ENCODE peak calls at places on chromosome 14, in seven cellular contexts. D is K562, F is GM12878, U is SK-N-SH, W is HCT116, B is H1, G is HepG2. V is an unnamed sample.

GRCh38 chr14:93301821-93302447 is 30.9 kb downstream of the BTBD7 start:
- DNase-seq in U (no peak), F (no peak), D (no peak), G (no peak), B (peak; percentile 21), W (peak; percentile 34), V (no peak)

GRCh38 chr14:92914087-92914656 is 8.8 kb upstream of the CHGA start:
- DNase-seq in D (peak; percentile 65), B (no peak), F (no peak), W (no peak), U (no peak), G (peak; percentile 40), V (peak; percentile 74)

GRCh38 chr14:87992349-87992719 is 648 bp downstream of the GALC start:
- DNase-seq in D (no peak), U (no peak), W (no peak), B (no peak), G (no peak), F (no peak), V (no peak)

GRCh38 chr14:74964787-74965769 is 9.7 kb upstream of the PGF start:
- DNase-seq in G (no peak), W (no peak), F (no peak), D (no peak), B (no peak), U (no peak), V (no peak)

GRCh38 chr14:105136401-105137322 is 31.9 kb downstream of the JAG2 start:
- DNase-seq in W (no peak), F (no peak), D (no peak), G (no peak), B (no peak), U (no peak), V (no peak)

GRCh38 chr14:106166650-106167204 is 640.3 kb downstream of the TMEM121 start:
- DNase-seq in G (no peak), B (no peak), W (no peak), D (no peak), U (no peak), F (no peak), V (no peak)

GRCh38 chr14:65261946-65262345 is 150.6 kb upstream of the FUT8 start:
- DNase-seq in D (no peak), U (no peak), W (no peak), B (no peak), G (no peak), F (no peak), V (no peak)

GRCh38 chr14:34329281-34329680 is 132.8 kb downstream of the SPTSSA start:
- DNase-seq in U (no peak), D (no peak), B (no peak), W (no peak), F (no peak), G (no peak), V (no peak)

GRCh38 chr14:63214417-63215196 is 10.4 kb downstream of the RHOJ start:
- DNase-seq in W (no peak), D (no peak), F (no peak), G (no peak), B (no peak), U (no peak), V (no peak)

GRCh38 chr14:61152851-61153364 is 128.2 kb downstream of the TMEM30B start:
- DNase-seq in G (peak; percentile 23), U (no peak), W (no peak), D (no peak), B (no peak), F (no peak), V (no peak)

GRCh38 chr14:102770147-102770909 is 6.9 kb upstream of the TRAF3 start:
- DNase-seq in G (no peak), B (no peak), F (no peak), W (no peak), U (no peak), D (peak; percentile 20), V (no peak)

GRCh38 chr14:103343164-103343879 is 9.3 kb downstream of the EIF5 start:
- DNase-seq in G (no peak), F (no peak), W (no peak), B (no peak), U (no peak), D (no peak), V (no peak)

GRCh38 chr14:61471297-61471980 is 150.1 kb downstream of the PRKCH start:
- DNase-seq in F (no peak), W (no peak), U (peak; percentile 42), D (no peak), G (no peak), B (no peak), V (no peak)

GRCh38 chr14:37526992-37527391 is 68.1 kb downstream of the FOXA1 start:
- DNase-seq in U (no peak), D (no peak), F (no peak), B (no peak), G (no peak), W (no peak), V (no peak)

GRCh38 chr14:21258889-21259787 is 10.1 kb downstream of the HNRNPC start:
- DNase-seq in B (no peak), W (no peak), U (no peak), F (no peak), D (no peak), G (no peak), V (no peak)

GRCh38 chr14:37202812-37203211 is 5.1 kb downstream of the MIPOL1 start:
- DNase-seq in B (no peak), F (no peak), U (no peak), G (no peak), W (no peak), D (no peak), V (no peak)

GRCh38 chr14:30125322-30125944 is 197.8 kb upstream of the PRKD1 start:
- DNase-seq in D (no peak), F (no peak), U (no peak), G (no peak), B (no peak), W (no peak), V (no peak)

GRCh38 chr14:81400852-81401251 is 728 bp upstream of the STON2 start:
- DNase-seq in D (no peak), U (no peak), G (no peak), W (peak; percentile 54), B (no peak), F (no peak), V (peak; percentile 54)

GRCh38 chr14:77761205-77761931 is 412 bp upstream of the SNW1 start:
- DNase-seq in U (peak; percentile 55), G (peak; percentile 62), D (peak; percentile 29), B (no peak), F (peak; percentile 84), W (no peak), V (peak; percentile 55)

GRCh38 chr14:52458721-52459085 is 93.6 kb downstream of the TXNDC16 start:
- DNase-seq in W (no peak), F (no peak), U (no peak), G (no peak), B (no peak), D (no peak), V (no peak)

GRCh38 chr14:106417224-106418049 is 891.1 kb downstream of the TMEM121 start:
- DNase-seq in W (peak; percentile 3), G (peak; percentile 41), U (peak; percentile 65), F (peak; percentile 72), B (peak; percentile 5), D (peak; percentile 68), V (peak; percentile 53)

GRCh38 chr14:30020687-30021086 is 93.0 kb upstream of the PRKD1 start:
- DNase-seq in D (no peak), W (no peak), G (no peak), F (no peak), U (no peak), B (no peak), V (no peak)

GRCh38 chr14:24847568-24847967 is 202.4 kb downstream of the STXBP6 start:
- DNase-seq in G (no peak), F (no peak), B (no peak), W (no peak), D (no peak), U (no peak), V (no peak)

GRCh38 chr14:68510201-68510600 is 282.7 kb downstream of the ZFP36L1 start:
- DNase-seq in B (no peak), D (no peak), U (peak; percentile 81), G (no peak), W (no peak), F (no peak), V (no peak)
- TF ChIP-seq JUND in B (no peak), D (no peak), U (peak; percentile 75), G (no peak), W (no peak), F (no peak), V (no peak)

DNA sequence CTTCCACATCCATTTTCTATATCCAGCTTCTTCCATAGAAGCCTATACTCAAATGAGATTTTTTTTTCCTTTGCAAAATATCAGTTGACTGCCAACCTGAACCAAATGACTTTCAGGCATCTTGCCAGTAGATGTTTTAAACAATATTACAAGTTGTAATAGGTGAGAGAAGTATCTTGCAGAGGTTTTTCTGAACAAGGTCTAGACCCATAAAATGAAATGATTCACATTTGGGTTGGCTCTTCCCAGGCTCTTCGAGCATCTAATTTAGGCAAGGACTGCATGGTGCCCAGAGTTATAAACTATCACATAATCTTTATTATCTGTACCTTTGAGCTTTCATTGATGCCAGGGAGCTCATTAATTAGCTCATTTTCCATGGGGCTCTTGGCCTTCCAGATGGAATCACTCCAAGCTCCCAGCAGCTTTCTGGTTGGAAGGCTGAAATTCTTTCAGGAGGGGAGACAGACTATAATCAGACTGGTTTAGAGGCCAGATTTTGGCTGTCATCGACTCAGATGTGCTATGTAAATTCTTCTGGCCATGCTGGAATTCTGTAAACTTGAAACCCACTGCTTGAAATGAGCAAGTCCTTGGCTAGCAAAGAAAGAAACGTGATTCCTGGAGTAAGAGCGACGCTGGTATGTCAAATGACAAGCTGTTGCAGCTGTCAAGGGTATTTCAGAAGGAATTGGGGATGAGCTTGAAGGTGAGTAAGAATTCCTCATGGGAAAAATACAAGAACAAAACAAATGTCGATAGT is 32.3 kb upstream of the DICER1 start:
- DNase-seq in G (no peak), B (no peak), U (peak; percentile 41), D (no peak), F (no peak), W (no peak), V (no peak)
- TF ChIP-seq JUND in G (no peak), B (no peak), U (no peak), D (no peak), F (no peak), W (no peak), V (no peak)

GRCh38 chr14:85852900-85853299 is 323.0 kb downstream of the FLRT2 start:
- DNase-seq in G (no peak), U (no peak), W (no peak), D (no peak), B (no peak), F (no peak), V (no peak)

GRCh38 chr14:85853996-85854526 is 324.1 kb downstream of the FLRT2 start:
- DNase-seq in W (no peak), B (no peak), F (no peak), U (no peak), D (no peak), G (no peak), V (no peak)

DNA sequence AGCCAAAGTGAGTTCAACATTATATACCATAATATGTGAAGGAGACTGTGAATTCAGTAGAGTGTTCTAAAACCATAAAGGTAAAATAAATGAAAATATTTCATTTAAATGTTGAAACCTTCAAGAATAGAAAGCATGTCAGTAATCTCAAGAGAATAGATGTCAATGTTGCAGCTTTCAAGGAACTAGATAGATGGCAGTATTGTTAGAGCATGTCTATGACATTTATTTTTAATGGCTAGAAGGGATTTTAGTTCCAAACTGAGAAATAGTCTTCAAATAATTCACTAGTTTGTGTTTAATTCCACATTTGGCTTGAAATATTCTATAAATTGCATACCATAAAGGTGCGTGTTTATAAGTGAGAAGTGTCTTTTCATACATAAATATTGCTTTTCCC is 326.5 kb downstream of the FLRT2 start:
- DNase-seq in B (no peak), D (no peak), U (no peak), W (no peak), G (no peak), F (no peak), V (no peak)
- TF ChIP-seq JUND in B (no peak), D (no peak), U (no peak), W (no peak), G (no peak), F (no peak), V (no peak)

GRCh38 chr14:99757331-99758070 is 35.7 kb upstream of the EML1 start:
- DNase-seq in D (no peak), W (peak; percentile 66), F (no peak), B (no peak), G (no peak), U (no peak), V (no peak)
- TF ChIP-seq JUND in D (no peak), W (peak; percentile 85), F (no peak), B (no peak), G (no peak), U (peak; percentile 90), V (no peak)

V was measured in T47D.